ENCODE peak calls at places on chromosomes 16 and 17, in nine cellular contexts. N, D, X, L, C, S, U, P and K are unnamed samples.
A peak's percentile ranks its signal among the peaks of the same experiment; 100 is the strongest.

GRCh38 chr17:65173284-65173793 is 36.2 kb downstream of the RGS9 start:
- DNase-seq in N (peak; percentile 55), D (peak; percentile 37), X (peak; percentile 65), L (peak; percentile 57), C (peak; percentile 8), S (no peak), U (peak; percentile 48), P (peak; percentile 73), K (peak; percentile 89)

GRCh38 chr17:79615446-79615845 is 4.6 kb upstream of the RBFOX3 start:
- DNase-seq in N (no peak), D (no peak), X (no peak), L (no peak), C (no peak), S (no peak), U (no peak), P (no peak), K (no peak)

GRCh38 chr17:57535652-57536018 is 209.5 kb downstream of the CCDC182 start:
- DNase-seq in N (no peak), D (no peak), X (no peak), L (no peak), C (no peak), S (no peak), U (no peak), P (no peak), K (no peak)

GRCh38 chr17:30449480-30449879 is 27.7 kb upstream of the GOSR1 start:
- DNase-seq in N (peak; percentile 46), D (no peak), X (no peak), L (no peak), C (no peak), S (no peak), U (no peak), P (no peak), K (no peak)

GRCh38 chr17:50457621-50458020 is 11.1 kb downstream of the CHAD start:
- DNase-seq in N (no peak), D (no peak), X (no peak), L (no peak), C (no peak), S (no peak), U (no peak), P (peak; percentile 17), K (no peak)

GRCh38 chr17:80737106-80738019 is 192.7 kb downstream of the RPTOR start:
- DNase-seq in N (no peak), D (no peak), X (no peak), L (no peak), C (peak; percentile 44), S (peak; percentile 65), U (no peak), P (no peak), K (no peak)

GRCh38 chr16:75682308-75682707 is 5.5 kb upstream of the CPHXL2 start:
- DNase-seq in N (no peak), D (no peak), X (no peak), L (no peak), C (no peak), S (no peak), U (no peak), P (no peak), K (no peak)

GRCh38 chr16:85392756-85393673 is 220.1 kb upstream of the GSE1 start:
- DNase-seq in N (no peak), D (no peak), X (no peak), L (no peak), C (no peak), S (no peak), U (no peak), P (no peak), K (no peak)

GRCh38 chr17:68021963-68022362 is 13.6 kb upstream of the KPNA2 start:
- DNase-seq in N (no peak), D (no peak), X (no peak), L (no peak), C (no peak), S (no peak), U (no peak), P (no peak), K (no peak)

GRCh38 chr17:27573971-27574525 is 56.9 kb upstream of the LGALS9 start:
- DNase-seq in N (peak; percentile 66), D (no peak), X (no peak), L (no peak), C (no peak), S (no peak), U (no peak), P (no peak), K (peak; percentile 44)

GRCh38 chr16:67846320-67847063 is at the start of gene NUTF2:
- DNase-seq in N (peak; percentile 94), D (peak; percentile 96), X (peak; percentile 98), L (peak; percentile 93), C (peak; percentile 96), S (peak; percentile 94), U (peak; percentile 91), P (peak; percentile 96), K (peak; percentile 72)

GRCh38 chr17:82970818-82971610 is 108.4 kb upstream of the METRNL start:
- DNase-seq in N (no peak), D (no peak), X (no peak), L (no peak), C (no peak), S (no peak), U (no peak), P (no peak), K (no peak)